ENCODE peak calls at places on chromosome 10, in five cellular contexts. One of them, this sample, is unnamed.

GRCh38 chr10:36380538-36380937 is 738.4 kb upstream of the FZD8 start:
- DNase-seq in MM.1S: no peak
- DNase-seq in neuronal stem cell: no peak
- DNase-seq in mammary epithelial cell: no peak
- DNase-seq in endothelial cell of umbilical vein: no peak
- DNase-seq in this sample: no peak

GRCh38 chr10:123995461-123996131 is 97.8 kb downstream of the CHST15 start:
- DNase-seq in MM.1S: peak; percentile 77
- DNase-seq in neuronal stem cell: peak; percentile 35
- DNase-seq in endothelial cell of umbilical vein: peak; percentile 31
- DNase-seq in mammary epithelial cell: peak; percentile 91
- DNase-seq in this sample: peak; percentile 93

GRCh38 chr10:19169684-19170083 is 121.1 kb downstream of the MALRD1 start:
- DNase-seq in MM.1S: no peak
- DNase-seq in endothelial cell of umbilical vein: no peak
- DNase-seq in neuronal stem cell: no peak
- DNase-seq in mammary epithelial cell: no peak
- DNase-seq in this sample: peak; percentile 40

GRCh38 chr10:52491246-52492000 is 177.3 kb downstream of the DKK1 start:
- DNase-seq in MM.1S: no peak
- DNase-seq in endothelial cell of umbilical vein: peak; percentile 35
- DNase-seq in mammary epithelial cell: peak; percentile 17
- DNase-seq in neuronal stem cell: no peak
- DNase-seq in this sample: peak; percentile 22

GRCh38 chr10:84334806-84335205 is 6.4 kb downstream of the CCSER2 start:
- DNase-seq in endothelial cell of umbilical vein: no peak
- DNase-seq in neuronal stem cell: no peak
- DNase-seq in mammary epithelial cell: no peak
- DNase-seq in MM.1S: no peak
- DNase-seq in this sample: peak; percentile 30

GRCh38 chr10:25130911-25131310 is 43.9 kb upstream of the GPR158 start:
- DNase-seq in mammary epithelial cell: peak; percentile 27
- DNase-seq in neuronal stem cell: no peak
- DNase-seq in MM.1S: no peak
- DNase-seq in endothelial cell of umbilical vein: no peak
- DNase-seq in this sample: peak; percentile 91

GRCh38 chr10:58590152-58590551 is 77.5 kb downstream of the BICC1 start:
- DNase-seq in MM.1S: no peak
- DNase-seq in neuronal stem cell: no peak
- DNase-seq in endothelial cell of umbilical vein: peak; percentile 51
- DNase-seq in mammary epithelial cell: peak; percentile 74
- DNase-seq in this sample: peak; percentile 99

GRCh38 chr10:132113766-132114365 is 48.1 kb downstream of the JAKMIP3 start:
- DNase-seq in neuronal stem cell: no peak
- DNase-seq in mammary epithelial cell: no peak
- DNase-seq in endothelial cell of umbilical vein: no peak
- DNase-seq in MM.1S: no peak
- DNase-seq in this sample: no peak

GRCh38 chr10:62755662-62756653 is 48.6 kb upstream of the ADO start:
- DNase-seq in endothelial cell of umbilical vein: no peak
- DNase-seq in neuronal stem cell: no peak
- DNase-seq in MM.1S: no peak
- DNase-seq in mammary epithelial cell: no peak
- DNase-seq in this sample: no peak

GRCh38 chr10:29304259-29305030 is 15.6 kb downstream of the LYZL1 start:
- DNase-seq in endothelial cell of umbilical vein: peak; percentile 79
- DNase-seq in mammary epithelial cell: peak; percentile 43
- DNase-seq in neuronal stem cell: peak; percentile 79
- DNase-seq in MM.1S: peak; percentile 50
- DNase-seq in this sample: peak; percentile 65

DNA sequence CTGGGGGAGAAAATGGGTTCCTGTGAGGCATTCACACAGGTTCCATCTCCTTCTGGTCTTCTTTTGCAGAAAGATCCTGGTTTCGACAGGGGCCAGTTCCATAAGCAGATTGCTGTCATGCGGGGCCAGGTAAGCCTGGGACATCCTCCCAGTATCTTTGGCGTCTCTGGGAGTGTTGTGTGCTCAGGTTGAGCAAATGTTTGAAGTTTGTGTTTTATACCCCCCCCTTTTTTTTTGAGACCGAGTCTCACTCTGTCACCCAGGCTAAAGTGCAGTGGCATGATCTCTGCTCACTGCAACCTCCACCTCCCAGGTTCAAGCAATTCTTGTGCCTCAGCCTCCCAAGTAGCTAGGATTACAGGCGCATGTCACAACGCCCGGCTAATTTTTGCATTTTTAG is 20.0 kb downstream of the AVPI1 start:
- DNase-seq in MM.1S: no peak
- DNase-seq in mammary epithelial cell: no peak
- DNase-seq in neuronal stem cell: no peak
- DNase-seq in endothelial cell of umbilical vein: no peak
- DNase-seq in this sample: no peak
- H3K9ac ChIP-seq in MM.1S: no peak overlapping the region
- H3K9ac ChIP-seq in mammary epithelial cell: no peak overlapping the region
- H3K9ac ChIP-seq in neuronal stem cell: no peak overlapping the region
- H3K9ac ChIP-seq in endothelial cell of umbilical vein: no peak overlapping the region
- H3K9ac ChIP-seq in this sample: no peak overlapping the region

GRCh38 chr10:30555465-30555864 is 74.1 kb downstream of the LYZL2 start:
- DNase-seq in mammary epithelial cell: no peak
- DNase-seq in neuronal stem cell: no peak
- DNase-seq in endothelial cell of umbilical vein: no peak
- DNase-seq in MM.1S: no peak
- DNase-seq in this sample: no peak

GRCh38 chr10:30556189-30556588 is 73.4 kb downstream of the LYZL2 start:
- DNase-seq in mammary epithelial cell: peak; percentile 59
- DNase-seq in endothelial cell of umbilical vein: no peak
- DNase-seq in MM.1S: no peak
- DNase-seq in neuronal stem cell: no peak
- DNase-seq in this sample: no peak

GRCh38 chr10:30553018-30553624 is 76.4 kb downstream of the LYZL2 start:
- DNase-seq in mammary epithelial cell: no peak
- DNase-seq in neuronal stem cell: peak; percentile 21
- DNase-seq in endothelial cell of umbilical vein: no peak
- DNase-seq in MM.1S: no peak
- DNase-seq in this sample: no peak

GRCh38 chr10:30554443-30554831 is 75.1 kb downstream of the LYZL2 start:
- DNase-seq in neuronal stem cell: no peak
- DNase-seq in endothelial cell of umbilical vein: no peak
- DNase-seq in MM.1S: no peak
- DNase-seq in mammary epithelial cell: no peak
- DNase-seq in this sample: no peak

DNA sequence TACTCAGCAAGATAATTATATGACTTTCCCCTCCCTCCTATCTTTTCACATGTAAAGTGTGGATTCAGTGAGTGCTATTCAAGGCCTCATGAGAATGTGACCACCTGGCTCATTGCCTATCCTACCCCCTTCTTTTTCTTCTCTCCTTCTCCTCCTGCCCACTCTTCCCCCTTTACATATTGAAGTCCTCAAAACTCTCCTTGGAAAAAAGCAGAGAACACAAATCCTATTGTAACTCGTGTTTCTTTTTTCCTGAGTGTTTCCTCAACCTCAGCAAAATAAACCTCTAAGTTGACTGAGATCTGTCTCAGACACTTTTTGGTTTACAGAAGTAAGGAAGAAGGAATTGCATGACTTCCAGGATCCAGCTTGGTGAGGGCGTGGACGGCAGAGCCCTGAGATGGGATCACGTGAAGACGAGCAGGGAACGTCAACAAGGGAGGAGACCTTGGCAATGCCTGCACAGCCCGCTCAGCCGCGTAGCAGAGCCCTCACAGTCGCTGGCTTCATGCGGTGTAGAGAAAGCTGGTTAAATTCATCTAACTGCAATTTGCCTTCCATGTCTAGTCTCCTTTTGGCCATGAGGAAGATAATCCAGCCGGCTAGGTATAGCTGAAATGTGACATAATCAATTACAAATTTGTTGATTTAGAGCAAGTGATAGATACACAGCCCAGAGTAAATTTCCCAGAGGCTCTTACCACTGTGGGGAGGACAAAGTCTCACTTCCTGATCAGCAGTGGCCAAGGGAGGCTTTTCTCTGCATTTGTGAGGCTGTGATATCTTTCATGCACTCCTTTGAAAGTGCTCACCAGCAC is 75.7 kb downstream of the LYZL2 start:
- DNase-seq in endothelial cell of umbilical vein: peak; percentile 59
- DNase-seq in mammary epithelial cell: no peak
- DNase-seq in neuronal stem cell: peak; percentile 8
- DNase-seq in MM.1S: no peak
- DNase-seq in this sample: peak; percentile 70
- H3K9ac ChIP-seq in endothelial cell of umbilical vein: no peak overlapping the region
- H3K9ac ChIP-seq in mammary epithelial cell: no peak overlapping the region
- H3K9ac ChIP-seq in neuronal stem cell: no peak overlapping the region
- H3K9ac ChIP-seq in MM.1S: no peak overlapping the region
- H3K9ac ChIP-seq in this sample: no peak overlapping the region

DNA sequence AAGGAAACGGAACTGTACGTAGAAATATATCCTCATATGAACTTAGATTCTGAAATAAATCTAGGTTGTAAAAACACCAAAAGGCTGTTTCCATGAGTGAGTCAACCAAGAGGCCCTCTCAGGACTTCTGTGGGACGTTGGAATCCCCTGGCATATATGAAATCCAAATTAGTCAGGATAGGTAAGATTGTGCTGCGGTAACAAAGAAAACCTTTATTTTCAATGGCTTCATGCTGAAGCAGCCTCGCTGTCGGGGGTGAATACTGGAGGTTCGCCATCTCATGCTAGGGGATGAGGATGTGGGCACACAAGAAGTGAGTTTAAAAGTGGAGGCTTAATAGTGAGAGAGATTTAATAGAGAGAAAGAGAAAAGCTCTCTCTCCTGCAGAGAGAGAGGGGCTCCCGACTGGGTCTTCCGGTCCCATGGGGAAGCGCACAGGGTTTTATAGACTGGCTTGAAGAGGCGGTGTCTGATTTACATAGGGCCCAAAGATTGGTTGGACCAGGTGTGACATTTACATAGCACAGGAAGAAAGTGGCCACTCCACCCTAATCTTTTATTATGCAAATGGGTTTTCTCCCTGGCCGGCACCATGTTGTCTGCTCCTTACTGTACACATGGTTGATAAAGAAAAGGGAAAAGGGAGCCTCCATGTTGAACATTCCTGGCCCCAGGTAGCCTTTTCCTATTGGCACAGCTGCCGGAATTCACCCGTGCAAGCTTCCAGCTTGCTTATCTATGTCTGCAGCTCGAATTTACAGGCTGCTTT is 52.3 kb upstream of the SEPHS1 start:
- DNase-seq in endothelial cell of umbilical vein: no peak
- DNase-seq in neuronal stem cell: no peak
- DNase-seq in mammary epithelial cell: no peak
- DNase-seq in MM.1S: no peak
- DNase-seq in this sample: no peak
- H3K9ac ChIP-seq in endothelial cell of umbilical vein: no peak overlapping the region
- H3K9ac ChIP-seq in neuronal stem cell: no peak overlapping the region
- H3K9ac ChIP-seq in mammary epithelial cell: no peak overlapping the region
- H3K9ac ChIP-seq in MM.1S: no peak overlapping the region
- H3K9ac ChIP-seq in this sample: no peak overlapping the region

DNA sequence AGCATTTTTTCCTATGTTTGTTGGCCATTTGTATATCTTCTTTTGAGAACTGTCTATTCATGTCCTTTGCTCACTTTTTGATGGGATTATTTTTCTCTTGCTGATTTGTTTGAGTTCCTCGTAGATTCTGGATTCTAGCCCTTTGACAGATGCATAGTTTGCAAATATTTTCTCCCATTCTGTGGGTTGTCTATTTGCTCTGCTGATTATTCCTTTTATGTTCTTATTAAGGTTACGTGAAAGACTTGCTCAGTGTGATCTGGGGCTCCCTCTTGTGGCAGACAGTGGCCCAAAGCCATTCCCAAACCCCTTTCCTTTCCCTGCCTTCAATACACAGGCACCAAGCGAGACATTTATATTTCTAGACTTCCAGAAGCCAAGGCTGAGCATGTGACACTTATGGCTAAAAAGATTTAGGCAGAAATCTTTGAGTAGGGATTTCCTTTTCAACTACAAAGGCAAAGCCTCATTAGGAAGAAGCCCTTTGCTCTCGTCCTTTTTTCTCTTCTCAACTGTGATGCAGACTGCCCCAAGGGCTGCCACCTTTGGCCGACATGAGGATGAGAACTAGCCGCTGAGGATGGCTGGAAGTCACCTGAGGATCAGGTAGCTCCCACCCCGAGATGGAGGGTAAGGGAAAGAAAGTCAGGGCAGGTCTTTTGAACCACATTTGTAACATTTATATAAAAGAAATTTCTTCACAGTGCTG is 23.6 kb downstream of the ST8SIA6 start:
- DNase-seq in MM.1S: peak; percentile 26
- DNase-seq in mammary epithelial cell: peak; percentile 59
- DNase-seq in endothelial cell of umbilical vein: peak; percentile 87
- DNase-seq in neuronal stem cell: peak; percentile 58
- DNase-seq in this sample: peak; percentile 84
- H3K9ac ChIP-seq in MM.1S: no peak overlapping the region
- H3K9ac ChIP-seq in mammary epithelial cell: no peak overlapping the region
- H3K9ac ChIP-seq in endothelial cell of umbilical vein: no peak overlapping the region
- H3K9ac ChIP-seq in neuronal stem cell: no peak overlapping the region
- H3K9ac ChIP-seq in this sample: no peak overlapping the region

GRCh38 chr10:79149662-79150443 is 81.1 kb downstream of the ZMIZ1 start:
- DNase-seq in endothelial cell of umbilical vein: no peak
- DNase-seq in MM.1S: no peak
- DNase-seq in mammary epithelial cell: peak; percentile 81
- DNase-seq in neuronal stem cell: no peak
- DNase-seq in this sample: peak; percentile 80
- H3K9ac ChIP-seq in endothelial cell of umbilical vein: peak overlapping the region; percentile 48
- H3K9ac ChIP-seq in MM.1S: no peak overlapping the region
- H3K9ac ChIP-seq in mammary epithelial cell: peak overlapping the region; percentile 36
- H3K9ac ChIP-seq in neuronal stem cell: no peak overlapping the region
- H3K9ac ChIP-seq in this sample: peak overlapping the region; percentile 56

DNA sequence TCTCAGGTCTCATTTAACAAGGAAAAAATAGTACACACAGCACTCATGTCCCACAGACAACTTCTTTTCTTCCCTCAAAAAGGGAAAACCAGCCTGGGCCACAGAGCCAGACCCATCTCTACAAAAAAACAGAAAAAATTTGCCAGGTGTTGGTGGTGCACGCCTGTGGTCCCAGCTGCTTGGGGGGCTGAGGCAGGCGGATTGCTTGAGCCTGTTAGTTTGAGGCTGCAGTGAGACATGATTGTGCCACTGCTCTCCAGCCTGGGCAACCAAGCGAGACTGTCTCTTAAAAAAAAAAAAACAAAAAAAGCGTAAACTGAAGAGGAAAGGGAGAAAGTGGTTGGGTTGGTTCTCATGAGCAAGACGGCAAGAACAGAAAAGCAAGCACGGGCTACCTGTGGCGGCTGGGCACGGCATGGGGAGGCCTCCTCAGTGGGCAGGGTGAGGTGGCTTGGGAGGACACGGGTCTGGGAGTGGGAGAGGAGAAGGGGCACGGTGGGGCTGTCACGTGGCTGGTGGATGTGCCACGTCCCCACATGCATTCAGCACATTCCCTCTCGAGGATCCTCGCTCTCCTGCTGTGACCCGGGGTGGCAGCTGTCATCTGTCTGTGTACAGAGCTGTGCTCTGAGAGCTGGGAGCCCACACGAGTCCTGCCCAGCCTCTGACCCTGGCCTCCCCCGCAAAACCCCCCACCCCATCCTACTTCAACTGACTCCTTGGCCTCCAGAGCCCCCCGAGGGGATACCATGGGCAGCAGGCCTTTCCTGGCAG is 219.7 kb downstream of the MLLT10 start:
- DNase-seq in mammary epithelial cell: no peak
- DNase-seq in MM.1S: no peak
- DNase-seq in endothelial cell of umbilical vein: no peak
- DNase-seq in neuronal stem cell: no peak
- DNase-seq in this sample: no peak
- H3K9ac ChIP-seq in mammary epithelial cell: no peak overlapping the region
- H3K9ac ChIP-seq in MM.1S: no peak overlapping the region
- H3K9ac ChIP-seq in endothelial cell of umbilical vein: no peak overlapping the region
- H3K9ac ChIP-seq in neuronal stem cell: peak overlapping the region; percentile 30
- H3K9ac ChIP-seq in this sample: no peak overlapping the region

This sample was measured in fibroblast of lung.